ENCODE peak calls at places on chromosomes 2 and 18, in four cellular contexts. S is neural progenitor cell, A is fibroblast of lung, P is GM23248. F is an unnamed sample. For H3K4me1, the result is how much of the 10 kb centered on the place peaks cover.

GRCh38 chr2:106165064-106165463 is 29.0 kb downstream of the UXS1 start:
- DNase-seq in S (peak), A (no peak), P (no peak), F (no peak)

GRCh38 chr2:230899287-230899686 is 25.8 kb downstream of the GPR55 start:
- DNase-seq in S (peak), A (no peak), P (no peak), F (peak)

GRCh38 chr2:62196278-62196901 is 475 bp downstream of the B3GNT2 start:
- DNase-seq in S (no peak), A (no peak), P (peak), F (peak)

GRCh38 chr2:163667064-163667887 is 68.5 kb downstream of the FIGN start:
- DNase-seq in S (no peak), A (peak), P (peak), F (no peak)

GRCh38 chr2:29765711-29766110 is 155.7 kb downstream of the ALK start:
- DNase-seq in S (no peak), A (peak), P (peak), F (no peak)

GRCh38 chr18:3726241-3726951 is 276.4 kb downstream of the TGIF1 start:
- DNase-seq in S (no peak), A (no peak), P (no peak), F (no peak)

GRCh38 chr2:128315829-128316776 is 2.6 kb downstream of the HS6ST1 start:
- DNase-seq in S (no peak), A (peak), P (peak), F (peak)

GRCh38 chr2:181152221-181152620 is 171.8 kb downstream of the UBE2E3 start:
- DNase-seq in S (no peak), A (peak), P (no peak), F (no peak)

GRCh38 chr2:147469471-147469870 is 375.4 kb upstream of the ACVR2A start:
- DNase-seq in S (peak), A (no peak), P (no peak), F (no peak)

GRCh38 chr2:128372621-128373341 is 54.1 kb upstream of the HS6ST1 start:
- DNase-seq in S (no peak), A (no peak), P (no peak), F (no peak)

GRCh38 chr2:98434492-98434891 is 10.2 kb upstream of the INPP4A start:
- DNase-seq in S (no peak), A (no peak), P (no peak), F (no peak)

GRCh38 chr2:121648611-121649401 is 456 bp downstream of the CLASP1 start:
- DNase-seq in S (peak), A (peak), P (peak), F (peak)

GRCh38 chr2:158969717-158970521 is 1.5 kb downstream of the TANC1 start:
- DNase-seq in S (peak), A (peak), P (peak), F (peak)

GRCh38 chr18:36058674-36059073 is 8.7 kb downstream of the RPRD1A start:
- DNase-seq in S (no peak), A (no peak), P (no peak), F (no peak)

GRCh38 chr2:145184741-145185671 is 665.1 kb upstream of the ZEB2 start:
- DNase-seq in S (peak), A (peak), P (peak), F (no peak)

GRCh38 chr2:79876430-79876829 is 363.6 kb downstream of the CTNNA2 start:
- DNase-seq in S (peak), A (peak), P (peak), F (no peak)

GRCh38 chr2:191611614-191612013 is 66.3 kb upstream of the NABP1 start:
- DNase-seq in S (no peak), A (no peak), P (no peak), F (no peak)

GRCh38 chr2:209933499-209934458 is 68.7 kb upstream of the RPE start:
- DNase-seq in S (no peak), A (peak), P (peak), F (no peak)

GRCh38 chr2:160432633-160433032 is 61.0 kb downstream of the RBMS1 start:
- DNase-seq in S (peak), A (peak), P (peak), F (no peak)

GRCh38 chr2:231397928-231398294 is 2.4 kb downstream of the B3GNT7 start:
- DNase-seq in S (no peak), A (no peak), P (no peak), F (peak)

GRCh38 chr2:74183878-74184277 is 5.2 kb upstream of the MOB1A start:
- DNase-seq in S (no peak), A (no peak), P (no peak), F (no peak)
- H3K4me1 ChIP-seq in S (under half), A (under half), P (under half), F (under half)

GRCh38 chr2:1104364-1104763 is 153.7 kb downstream of the SNTG2 start:
- DNase-seq in S (peak), A (no peak), P (no peak), F (no peak)
- H3K27ac ChIP-seq in S (no peak), A (no peak), P (no peak), F (no peak)

DNA sequence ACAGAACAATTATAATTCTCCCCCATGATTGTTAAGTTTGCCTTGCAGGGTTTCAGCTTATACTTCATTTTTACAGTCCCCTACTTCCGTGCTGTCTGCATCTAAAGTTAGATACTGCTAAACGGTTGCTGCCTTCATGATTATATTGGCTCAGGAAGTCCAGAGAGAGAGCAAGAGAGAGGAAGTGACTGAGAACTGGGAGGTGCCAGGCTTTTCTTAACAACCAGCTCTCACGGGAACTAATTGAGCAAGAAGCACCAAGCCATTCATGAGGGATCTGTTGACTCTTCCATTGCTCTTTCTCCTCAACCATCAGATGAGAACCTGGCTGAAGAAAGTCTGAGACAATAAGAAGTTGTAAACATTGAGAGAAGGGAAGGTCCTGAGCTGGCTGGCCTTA is 125.5 kb upstream of the SIX2 start:
- DNase-seq in S (no peak), A (no peak), P (peak), F (no peak)
- H3K9ac ChIP-seq in S (no peak), A (no peak), P (no peak), F (no peak)

GRCh38 chr2:75146221-75146902 is 53.0 kb downstream of the TACR1 start:
- DNase-seq in S (peak), A (no peak), P (peak), F (no peak)

GRCh38 chr2:75140288-75140687 is 59.0 kb downstream of the TACR1 start:
- DNase-seq in S (no peak), A (no peak), P (no peak), F (no peak)

GRCh38 chr2:75138528-75138927 is 60.8 kb downstream of the TACR1 start:
- DNase-seq in S (no peak), A (no peak), P (no peak), F (no peak)

GRCh38 chr2:75139171-75139570 is 60.1 kb downstream of the TACR1 start:
- DNase-seq in S (no peak), A (no peak), P (no peak), F (no peak)

DNA sequence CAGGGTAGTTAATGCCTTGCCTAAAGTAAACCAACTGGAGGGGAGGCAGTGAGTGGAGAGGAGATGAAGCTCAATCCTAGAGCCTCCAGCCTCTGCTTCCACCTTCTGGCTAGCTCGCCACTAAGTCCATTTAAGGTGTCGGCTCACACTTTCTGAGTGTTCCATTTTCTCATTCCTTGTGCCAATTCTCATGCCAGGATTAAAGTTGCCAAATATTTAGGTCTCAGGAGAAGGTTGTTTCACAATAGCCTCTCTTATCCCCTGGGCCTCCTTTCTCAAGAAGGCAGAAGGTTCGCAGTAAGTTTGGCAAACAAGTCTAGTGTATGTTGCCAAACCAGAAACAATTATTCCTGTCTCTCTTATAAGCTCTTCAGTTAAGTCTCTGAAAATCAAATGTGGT is 57.2 kb downstream of the TACR1 start:
- DNase-seq in S (no peak), A (peak), P (peak), F (no peak)
- H3K4me1 ChIP-seq in S (under half), A (under half), P (under half), F (under half)

DNA sequence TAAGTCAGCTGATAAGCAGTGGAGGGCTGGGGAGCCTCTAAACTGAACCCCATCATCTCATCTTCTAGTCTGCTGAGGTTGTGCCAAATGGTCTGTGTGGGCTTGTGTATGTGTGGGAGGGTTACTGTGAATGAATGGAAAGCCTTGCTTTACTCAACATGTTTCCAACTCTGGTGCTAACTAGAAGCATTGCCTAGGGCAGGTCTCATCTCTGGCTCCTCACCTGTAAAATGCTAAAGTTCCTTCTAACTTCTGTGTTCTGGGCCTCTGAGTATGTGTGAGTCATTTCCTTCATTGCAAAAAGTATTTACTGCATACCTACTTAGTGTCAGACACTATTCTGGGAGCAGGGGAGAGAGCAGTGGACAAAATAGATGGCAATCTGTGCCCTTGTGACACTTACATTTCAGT is 1.3 kb downstream of the LIPG start:
- DNase-seq in S (no peak), A (peak), P (peak), F (no peak)
- H3K27ac ChIP-seq in S (no peak), A (no peak), P (no peak), F (peak)

GRCh38 chr2:174858745-174859144 is 94.5 kb upstream of the CHRNA1 start:
- DNase-seq in S (no peak), A (no peak), P (no peak), F (no peak)

GRCh38 chr2:174859563-174860169 is 95.4 kb upstream of the CHRNA1 start:
- DNase-seq in S (no peak), A (no peak), P (no peak), F (no peak)

GRCh38 chr2:174856447-174856846 is 92.2 kb upstream of the CHRNA1 start:
- DNase-seq in S (no peak), A (no peak), P (no peak), F (no peak)
- H3K9ac ChIP-seq in S (no peak), A (no peak), P (no peak), F (no peak)